ENCODE peak calls at places on chromosomes 11 and 22, in nine cellular contexts. One of them, this sample, is unnamed.
A peak's percentile ranks its signal among the peaks of the same experiment; 100 is the strongest.

GRCh38 chr11:133896642-133897330 is 51.5 kb upstream of the SPATA19 start:
- DNase-seq in adrenal gland: peak; percentile 2
- DNase-seq in MCF 10A: no peak
- DNase-seq in MM.1S: no peak
- DNase-seq in AG04449: no peak
- DNase-seq in astrocyte of the cerebellum: no peak
- DNase-seq in neural crest cell: no peak
- DNase-seq in dorsolateral prefrontal cortex: no peak
- DNase-seq in lower leg skin: peak; percentile 52
- DNase-seq in this sample: no peak

GRCh38 chr11:102256251-102256650 is 61.0 kb upstream of the BIRC3 start:
- DNase-seq in adrenal gland: no peak
- DNase-seq in MCF 10A: peak; percentile 95
- DNase-seq in MM.1S: no peak
- DNase-seq in AG04449: no peak
- DNase-seq in astrocyte of the cerebellum: no peak
- DNase-seq in neural crest cell: no peak
- DNase-seq in dorsolateral prefrontal cortex: no peak
- DNase-seq in lower leg skin: no peak
- DNase-seq in this sample: no peak

GRCh38 chr11:123590296-123590912 is 64.0 kb downstream of the SCN3B start:
- DNase-seq in adrenal gland: peak; percentile 86
- DNase-seq in MCF 10A: peak; percentile 72
- DNase-seq in MM.1S: no peak
- DNase-seq in AG04449: no peak
- DNase-seq in astrocyte of the cerebellum: no peak
- DNase-seq in neural crest cell: no peak
- DNase-seq in dorsolateral prefrontal cortex: no peak
- DNase-seq in lower leg skin: no peak
- DNase-seq in this sample: no peak

GRCh38 chr11:69572861-69573260 is 68.1 kb upstream of the CCND1 start:
- DNase-seq in adrenal gland: no peak
- DNase-seq in MCF 10A: no peak
- DNase-seq in MM.1S: no peak
- DNase-seq in AG04449: no peak
- DNase-seq in astrocyte of the cerebellum: no peak
- DNase-seq in neural crest cell: no peak
- DNase-seq in dorsolateral prefrontal cortex: no peak
- DNase-seq in lower leg skin: peak; percentile 17
- DNase-seq in this sample: no peak

GRCh38 chr11:33449798-33450197 is 192.6 kb downstream of the HIPK3 start:
- DNase-seq in adrenal gland: no peak
- DNase-seq in MCF 10A: no peak
- DNase-seq in MM.1S: no peak
- DNase-seq in AG04449: peak; percentile 44
- DNase-seq in astrocyte of the cerebellum: no peak
- DNase-seq in neural crest cell: no peak
- DNase-seq in dorsolateral prefrontal cortex: no peak
- DNase-seq in lower leg skin: no peak
- DNase-seq in this sample: no peak

GRCh38 chr22:31277741-31278642 is 14.3 kb downstream of the PIK3IP1 start:
- DNase-seq in adrenal gland: no peak
- DNase-seq in MCF 10A: no peak
- DNase-seq in MM.1S: no peak
- DNase-seq in AG04449: no peak
- DNase-seq in astrocyte of the cerebellum: no peak
- DNase-seq in neural crest cell: no peak
- DNase-seq in dorsolateral prefrontal cortex: no peak
- DNase-seq in lower leg skin: no peak
- DNase-seq in this sample: no peak

GRCh38 chr11:111410951-111411350 is 31.9 kb upstream of the POU2AF1 start:
- DNase-seq in adrenal gland: no peak
- DNase-seq in MCF 10A: no peak
- DNase-seq in MM.1S: no peak
- DNase-seq in AG04449: no peak
- DNase-seq in astrocyte of the cerebellum: no peak
- DNase-seq in neural crest cell: no peak
- DNase-seq in dorsolateral prefrontal cortex: no peak
- DNase-seq in lower leg skin: peak; percentile 15
- DNase-seq in this sample: no peak

GRCh38 chr11:134266841-134267251 is 9.3 kb upstream of the GLB1L3 start:
- DNase-seq in adrenal gland: no peak
- DNase-seq in MCF 10A: peak; percentile 88
- DNase-seq in MM.1S: no peak
- DNase-seq in AG04449: peak; percentile 78
- DNase-seq in astrocyte of the cerebellum: no peak
- DNase-seq in neural crest cell: no peak
- DNase-seq in dorsolateral prefrontal cortex: no peak
- DNase-seq in lower leg skin: peak; percentile 5
- DNase-seq in this sample: no peak

GRCh38 chr11:114036156-114036811 is 23.2 kb upstream of the ZBTB16 start:
- DNase-seq in adrenal gland: peak; percentile 85
- DNase-seq in MCF 10A: peak; percentile 84
- DNase-seq in MM.1S: peak; percentile 58
- DNase-seq in AG04449: no peak
- DNase-seq in astrocyte of the cerebellum: peak; percentile 29
- DNase-seq in neural crest cell: peak; percentile 86
- DNase-seq in dorsolateral prefrontal cortex: peak; percentile 76
- DNase-seq in lower leg skin: peak; percentile 96
- DNase-seq in this sample: peak; percentile 35

GRCh38 chr11:133995066-133995465 is 38.3 kb upstream of the IGSF9B start:
- DNase-seq in adrenal gland: no peak
- DNase-seq in MCF 10A: no peak
- DNase-seq in MM.1S: no peak
- DNase-seq in AG04449: no peak
- DNase-seq in astrocyte of the cerebellum: no peak
- DNase-seq in neural crest cell: no peak
- DNase-seq in dorsolateral prefrontal cortex: no peak
- DNase-seq in lower leg skin: no peak
- DNase-seq in this sample: no peak

GRCh38 chr11:115990004-115990447 is 485.8 kb upstream of the CADM1 start:
- DNase-seq in adrenal gland: no peak
- DNase-seq in MCF 10A: no peak
- DNase-seq in MM.1S: no peak
- DNase-seq in AG04449: no peak
- DNase-seq in astrocyte of the cerebellum: no peak
- DNase-seq in neural crest cell: peak; percentile 44
- DNase-seq in dorsolateral prefrontal cortex: no peak
- DNase-seq in lower leg skin: no peak
- DNase-seq in this sample: peak; percentile 69

GRCh38 chr22:27670701-27671412 is 130.7 kb downstream of the MN1 start:
- DNase-seq in adrenal gland: peak; percentile 63
- DNase-seq in MCF 10A: no peak
- DNase-seq in MM.1S: no peak
- DNase-seq in AG04449: no peak
- DNase-seq in astrocyte of the cerebellum: no peak
- DNase-seq in neural crest cell: peak; percentile 75
- DNase-seq in dorsolateral prefrontal cortex: no peak
- DNase-seq in lower leg skin: no peak
- DNase-seq in this sample: no peak

GRCh38 chr11:65547446-65548125 is 10.6 kb downstream of the LTBP3 start:
- DNase-seq in adrenal gland: no peak
- DNase-seq in MCF 10A: no peak
- DNase-seq in MM.1S: no peak
- DNase-seq in AG04449: no peak
- DNase-seq in astrocyte of the cerebellum: no peak
- DNase-seq in neural crest cell: no peak
- DNase-seq in dorsolateral prefrontal cortex: no peak
- DNase-seq in lower leg skin: no peak
- DNase-seq in this sample: no peak

GRCh38 chr11:113339909-113340569 is 25.7 kb downstream of the TTC12 start:
- DNase-seq in adrenal gland: no peak
- DNase-seq in MCF 10A: no peak
- DNase-seq in MM.1S: no peak
- DNase-seq in AG04449: no peak
- DNase-seq in astrocyte of the cerebellum: no peak
- DNase-seq in neural crest cell: no peak
- DNase-seq in dorsolateral prefrontal cortex: no peak
- DNase-seq in lower leg skin: no peak
- DNase-seq in this sample: no peak

GRCh38 chr11:106581399-106581798 is 436.9 kb downstream of the GUCY1A2 start:
- DNase-seq in adrenal gland: no peak
- DNase-seq in MCF 10A: no peak
- DNase-seq in MM.1S: no peak
- DNase-seq in AG04449: no peak
- DNase-seq in astrocyte of the cerebellum: no peak
- DNase-seq in neural crest cell: no peak
- DNase-seq in dorsolateral prefrontal cortex: no peak
- DNase-seq in lower leg skin: no peak
- DNase-seq in this sample: no peak

GRCh38 chr11:106585061-106585460 is 433.2 kb downstream of the GUCY1A2 start:
- DNase-seq in adrenal gland: no peak
- DNase-seq in MCF 10A: peak; percentile 39
- DNase-seq in MM.1S: no peak
- DNase-seq in AG04449: peak; percentile 1
- DNase-seq in astrocyte of the cerebellum: no peak
- DNase-seq in neural crest cell: no peak
- DNase-seq in dorsolateral prefrontal cortex: no peak
- DNase-seq in lower leg skin: no peak
- DNase-seq in this sample: no peak
- TF ChIP-seq CTCF in adrenal gland: no peak
- TF ChIP-seq CTCF in MCF 10A: peak; percentile 23
- TF ChIP-seq CTCF in MM.1S: peak; percentile 27
- TF ChIP-seq CTCF in AG04449: peak; percentile 40
- TF ChIP-seq CTCF in astrocyte of the cerebellum: peak; percentile 43
- TF ChIP-seq CTCF in neural crest cell: peak; percentile 59
- TF ChIP-seq CTCF in dorsolateral prefrontal cortex: no peak
- TF ChIP-seq CTCF in lower leg skin: no peak
- TF ChIP-seq CTCF in this sample: no peak

GRCh38 chr11:23112390-23112789 is 252.1 kb upstream of the CCDC179 start:
- DNase-seq in adrenal gland: no peak
- DNase-seq in MCF 10A: no peak
- DNase-seq in MM.1S: no peak
- DNase-seq in AG04449: no peak
- DNase-seq in astrocyte of the cerebellum: no peak
- DNase-seq in neural crest cell: no peak
- DNase-seq in dorsolateral prefrontal cortex: no peak
- DNase-seq in lower leg skin: no peak
- DNase-seq in this sample: no peak

GRCh38 chr11:23112987-23113886 is 253.0 kb upstream of the CCDC179 start:
- DNase-seq in adrenal gland: peak; percentile 44
- DNase-seq in MCF 10A: peak; percentile 44
- DNase-seq in MM.1S: peak; percentile 59
- DNase-seq in AG04449: no peak
- DNase-seq in astrocyte of the cerebellum: peak; percentile 42
- DNase-seq in neural crest cell: peak; percentile 18
- DNase-seq in dorsolateral prefrontal cortex: no peak
- DNase-seq in lower leg skin: no peak
- DNase-seq in this sample: peak; percentile 43

DNA sequence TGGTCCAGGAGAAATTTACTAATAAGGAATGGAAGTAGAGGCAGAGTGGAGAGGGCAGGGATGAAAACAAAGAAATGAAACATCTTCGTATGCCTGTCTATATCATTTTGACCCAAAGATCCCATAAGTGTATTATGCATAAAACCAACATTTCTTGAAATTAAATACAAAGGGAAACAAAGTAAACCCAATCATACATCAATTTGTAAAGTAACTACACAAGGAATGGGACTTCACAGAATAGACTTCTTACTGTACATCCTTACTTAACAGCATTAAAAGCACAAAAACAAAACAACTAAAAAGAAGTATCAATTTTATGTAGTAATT is 253.6 kb upstream of the CCDC179 start:
- DNase-seq in adrenal gland: no peak
- DNase-seq in MCF 10A: no peak
- DNase-seq in MM.1S: no peak
- DNase-seq in AG04449: no peak
- DNase-seq in astrocyte of the cerebellum: no peak
- DNase-seq in neural crest cell: no peak
- DNase-seq in dorsolateral prefrontal cortex: no peak
- DNase-seq in lower leg skin: no peak
- DNase-seq in this sample: no peak
- TF ChIP-seq CTCF in adrenal gland: no peak
- TF ChIP-seq CTCF in MCF 10A: no peak
- TF ChIP-seq CTCF in MM.1S: no peak
- TF ChIP-seq CTCF in AG04449: no peak
- TF ChIP-seq CTCF in astrocyte of the cerebellum: no peak
- TF ChIP-seq CTCF in neural crest cell: peak; percentile 16
- TF ChIP-seq CTCF in dorsolateral prefrontal cortex: no peak
- TF ChIP-seq CTCF in lower leg skin: no peak
- TF ChIP-seq CTCF in this sample: no peak

GRCh38 chr22:35431483-35432205 is 31.7 kb downstream of the MCM5 start:
- DNase-seq in adrenal gland: no peak
- DNase-seq in MCF 10A: no peak
- DNase-seq in MM.1S: no peak
- DNase-seq in AG04449: no peak
- DNase-seq in astrocyte of the cerebellum: no peak
- DNase-seq in neural crest cell: no peak
- DNase-seq in dorsolateral prefrontal cortex: no peak
- DNase-seq in lower leg skin: no peak
- DNase-seq in this sample: no peak
- TF ChIP-seq CTCF in adrenal gland: no peak
- TF ChIP-seq CTCF in MCF 10A: no peak
- TF ChIP-seq CTCF in MM.1S: no peak
- TF ChIP-seq CTCF in AG04449: no peak
- TF ChIP-seq CTCF in astrocyte of the cerebellum: peak; percentile 15
- TF ChIP-seq CTCF in neural crest cell: no peak
- TF ChIP-seq CTCF in dorsolateral prefrontal cortex: no peak
- TF ChIP-seq CTCF in lower leg skin: no peak
- TF ChIP-seq CTCF in this sample: no peak

GRCh38 chr11:96524475-96524874 is 134.7 kb downstream of the JRKL start:
- DNase-seq in adrenal gland: no peak
- DNase-seq in MCF 10A: no peak
- DNase-seq in MM.1S: no peak
- DNase-seq in AG04449: no peak
- DNase-seq in astrocyte of the cerebellum: no peak
- DNase-seq in neural crest cell: no peak
- DNase-seq in dorsolateral prefrontal cortex: no peak
- DNase-seq in lower leg skin: no peak
- DNase-seq in this sample: no peak
- TF ChIP-seq CTCF in adrenal gland: no peak
- TF ChIP-seq CTCF in MCF 10A: no peak
- TF ChIP-seq CTCF in MM.1S: peak; percentile 34
- TF ChIP-seq CTCF in AG04449: no peak
- TF ChIP-seq CTCF in astrocyte of the cerebellum: no peak
- TF ChIP-seq CTCF in neural crest cell: peak; percentile 34
- TF ChIP-seq CTCF in dorsolateral prefrontal cortex: no peak
- TF ChIP-seq CTCF in lower leg skin: no peak
- TF ChIP-seq CTCF in this sample: no peak

GRCh38 chr11:60343094-60343704 is 16.1 kb downstream of the MS4A6E start:
- DNase-seq in adrenal gland: no peak
- DNase-seq in MCF 10A: peak; percentile 41
- DNase-seq in MM.1S: peak; percentile 44
- DNase-seq in AG04449: no peak
- DNase-seq in astrocyte of the cerebellum: no peak
- DNase-seq in neural crest cell: no peak
- DNase-seq in dorsolateral prefrontal cortex: no peak
- DNase-seq in lower leg skin: no peak
- DNase-seq in this sample: no peak
- TF ChIP-seq CTCF in adrenal gland: peak; percentile 32
- TF ChIP-seq CTCF in MCF 10A: peak; percentile 59
- TF ChIP-seq CTCF in MM.1S: peak; percentile 58
- TF ChIP-seq CTCF in AG04449: no peak
- TF ChIP-seq CTCF in astrocyte of the cerebellum: peak; percentile 23
- TF ChIP-seq CTCF in neural crest cell: peak; percentile 74
- TF ChIP-seq CTCF in dorsolateral prefrontal cortex: no peak
- TF ChIP-seq CTCF in lower leg skin: no peak
- TF ChIP-seq CTCF in this sample: peak; percentile 56